ENCODE peak calls at places on chromosomes 11 and 22, in ten cellular contexts. I, X, E, R, C, H, M, K, Q and V are unnamed samples.

GRCh38 chr11:64743591-64744543 is at the start of gene RASGRP2:
- DNase-seq in Q (peak; percentile 78), K (no peak), E (peak; percentile 88), M (no peak), I (no peak), X (peak; percentile 89), R (peak; percentile 72), H (peak; percentile 93), C (peak; percentile 72), V (peak; percentile 89)

GRCh38 chr11:134664447-134664846 is 252.4 kb upstream of the B3GAT1 start:
- DNase-seq in C (no peak), R (no peak), Q (no peak), M (no peak), K (no peak), H (peak; percentile 15), E (no peak), X (no peak), I (no peak), V (no peak)

GRCh38 chr22:36755316-36755715 is 20.6 kb downstream of the IFT27 start:
- DNase-seq in M (no peak), Q (no peak), X (peak; percentile 7), H (peak; percentile 14), E (no peak), K (no peak), R (no peak), I (no peak), C (no peak), V (peak; percentile 39)

GRCh38 chr11:130124096-130124495 is 35.5 kb upstream of the ST14 start:
- DNase-seq in M (peak; percentile 89), Q (peak; percentile 67), H (peak; percentile 86), C (no peak), X (peak; percentile 90), E (peak; percentile 65), I (no peak), R (no peak), K (no peak), V (no peak)

GRCh38 chr22:38741576-38741975 is 14.2 kb downstream of the SUN2 start:
- DNase-seq in C (no peak), M (no peak), R (no peak), E (no peak), X (no peak), K (no peak), I (no peak), Q (no peak), H (no peak), V (no peak)

GRCh38 chr11:122556605-122557004 is 98.9 kb upstream of the UBASH3B start:
- DNase-seq in Q (no peak), R (no peak), H (no peak), I (peak; percentile 42), X (peak; percentile 68), K (no peak), C (peak; percentile 35), E (no peak), M (no peak), V (no peak)

GRCh38 chr11:66857234-66857926 is 516 bp downstream of the LRFN4 start:
- DNase-seq in M (peak; percentile 19), Q (no peak), X (no peak), H (peak; percentile 63), I (no peak), R (no peak), K (no peak), E (no peak), C (peak; percentile 48), V (no peak)

GRCh38 chr11:19879309-19880087 is 166.9 kb downstream of the NAV2 start:
- DNase-seq in I (no peak), H (peak; percentile 70), E (peak; percentile 39), M (no peak), K (no peak), Q (no peak), C (no peak), X (no peak), R (no peak), V (no peak)

GRCh38 chr11:116811194-116811593 is 11.9 kb downstream of the APOA4 start:
- DNase-seq in H (no peak), C (no peak), M (no peak), E (no peak), Q (no peak), X (no peak), I (no peak), K (no peak), R (no peak), V (no peak)

GRCh38 chr22:45664136-45664646 is 7.4 kb upstream of the ATXN10 start:
- DNase-seq in X (no peak), Q (no peak), I (no peak), E (no peak), R (no peak), H (no peak), C (no peak), M (no peak), K (no peak), V (no peak)

GRCh38 chr11:31641477-31642062 is 132.0 kb downstream of the ELP4 start:
- DNase-seq in C (no peak), K (peak; percentile 43), H (no peak), I (no peak), Q (peak; percentile 51), X (no peak), M (no peak), R (no peak), E (no peak), V (peak; percentile 47)

GRCh38 chr11:44671234-44671633 is 55.5 kb upstream of the TSPAN18 start:
- DNase-seq in C (no peak), K (no peak), M (no peak), R (no peak), X (no peak), H (no peak), I (no peak), E (no peak), Q (no peak), V (no peak)

GRCh38 chr11:69394234-69394891 is 87.1 kb upstream of the LINC01488 start:
- DNase-seq in M (no peak), Q (no peak), I (no peak), E (peak; percentile 34), K (no peak), X (peak; percentile 57), R (no peak), H (peak; percentile 53), C (no peak), V (no peak)

GRCh38 chr11:15629690-15630321 is 515.1 kb downstream of the INSC start:
- DNase-seq in R (no peak), K (peak; percentile 45), X (no peak), I (no peak), H (no peak), M (peak; percentile 31), C (no peak), Q (peak; percentile 43), E (peak; percentile 35), V (peak; percentile 70)

GRCh38 chr22:21778705-21779363 is 43.2 kb upstream of the YPEL1 start:
- DNase-seq in X (no peak), M (peak; percentile 14), I (no peak), R (no peak), K (no peak), C (no peak), Q (no peak), E (no peak), H (no peak), V (no peak)

GRCh38 chr11:3990406-3990805 is 104.2 kb upstream of the RRM1 start:
- DNase-seq in Q (no peak), X (no peak), K (no peak), E (no peak), M (no peak), R (no peak), C (no peak), I (no peak), H (no peak), V (no peak)
- H3K9me3 ChIP-seq in Q (peaks cover 17% of the 10 kb centered on the region), X (no peaks in the 10 kb centered on the region), K (no peaks in the 10 kb centered on the region), E (peaks cover 17% of the 10 kb centered on the region), M (peaks cover 11% of the 10 kb centered on the region), R (no peaks in the 10 kb centered on the region), C (no peaks in the 10 kb centered on the region), I (no peaks in the 10 kb centered on the region), H (peaks cover 5% of the 10 kb centered on the region), V (no peaks in the 10 kb centered on the region)

GRCh38 chr11:123568367-123568870 is 86.0 kb downstream of the SCN3B start:
- DNase-seq in I (no peak), Q (no peak), M (no peak), K (no peak), X (no peak), R (no peak), H (no peak), C (no peak), E (no peak), V (no peak)
- H3K4me3 ChIP-seq in I (no peak overlapping the region), Q (no peak overlapping the region), M (no peak overlapping the region), K (no peak overlapping the region), X (no peak overlapping the region), R (no peak overlapping the region), H (no peak overlapping the region), C (no peak overlapping the region), E (no peak overlapping the region), V (no peak overlapping the region)

GRCh38 chr22:42813501-42813900 is 43.6 kb downstream of the ARFGAP3 start:
- DNase-seq in H (no peak), X (no peak), Q (no peak), K (no peak), R (no peak), M (no peak), I (no peak), E (no peak), C (no peak), V (no peak)

GRCh38 chr22:42814616-42815015 is 42.5 kb downstream of the ARFGAP3 start:
- DNase-seq in Q (no peak), R (no peak), M (no peak), X (no peak), H (no peak), C (no peak), E (no peak), I (no peak), K (no peak), V (no peak)

GRCh38 chr22:42814215-42814614 is 42.9 kb downstream of the ARFGAP3 start:
- DNase-seq in M (no peak), I (no peak), K (no peak), R (no peak), E (no peak), C (no peak), X (no peak), H (no peak), Q (no peak), V (no peak)

GRCh38 chr22:42817556-42817955 is 39.5 kb downstream of the ARFGAP3 start:
- DNase-seq in E (no peak), R (no peak), K (no peak), X (no peak), I (no peak), H (no peak), C (no peak), M (no peak), Q (no peak), V (no peak)

GRCh38 chr22:42816339-42816738 is 40.7 kb downstream of the ARFGAP3 start:
- DNase-seq in C (no peak), E (no peak), X (no peak), M (peak; percentile 32), K (no peak), Q (no peak), H (no peak), R (no peak), I (no peak), V (no peak)
- H3K36me3 ChIP-seq in C (no peaks in the 10 kb centered on the region), E (peaks cover 53% of the 10 kb centered on the region), X (peaks cover 59% of the 10 kb centered on the region), M (peaks cover 2% of the 10 kb centered on the region), K (no peaks in the 10 kb centered on the region), Q (no peaks in the 10 kb centered on the region), H (peaks cover 9% of the 10 kb centered on the region), R (peaks cover 24% of the 10 kb centered on the region), I (no peaks in the 10 kb centered on the region), V (peaks cover 3% of the 10 kb centered on the region)

DNA sequence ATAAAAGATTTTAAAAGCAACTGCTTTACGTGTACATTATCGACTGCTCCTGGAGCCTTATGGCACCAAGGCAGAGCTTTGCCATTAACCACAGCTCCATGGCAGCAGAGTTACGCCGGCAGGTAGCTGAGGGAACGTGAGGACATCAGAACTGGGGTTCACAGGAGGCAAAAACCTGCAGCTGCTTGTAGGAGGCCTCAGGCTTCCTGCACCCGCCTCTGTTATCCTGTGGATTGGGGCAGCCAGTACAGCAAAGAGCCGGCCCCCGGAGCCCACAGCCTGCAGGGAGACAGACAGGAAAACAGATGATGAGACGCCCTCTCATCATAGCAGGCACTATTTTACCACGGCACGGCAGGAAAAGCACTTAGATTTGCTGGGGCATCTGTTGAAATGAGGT is 870.2 kb downstream of the TBC1D22A start:
- DNase-seq in R (no peak), C (no peak), M (no peak), H (no peak), E (no peak), X (peak; percentile 38), Q (no peak), I (no peak), K (no peak), V (no peak)
- H3K9me3 ChIP-seq in R (no peaks in the 10 kb centered on the region), C (no peaks in the 10 kb centered on the region), M (peaks cover 34% of the 10 kb centered on the region), H (no peaks in the 10 kb centered on the region), E (peaks cover 11% of the 10 kb centered on the region), X (no peaks in the 10 kb centered on the region), Q (peaks cover 3% of the 10 kb centered on the region), I (no peaks in the 10 kb centered on the region), K (peaks cover 29% of the 10 kb centered on the region), V (no peaks in the 10 kb centered on the region)